ENCODE peak calls at places on chromosomes 4 and X, in five cellular contexts. B is smooth muscle cell of the brain vasculature; S is endothelial cell; U is activated CD4-positive, alpha-beta T cell treated with anti-CD3 and anti-CD28 coated beads for 48 hours; T is DMS53. W is an unnamed sample.

GRCh38 chrX:9912341-9912740 is 54.8 kb upstream of the CLDN34 start:
- DNase-seq in B (no peak), S (no peak), U (no peak), T (peak; percentile 73), W (no peak)

GRCh38 chr4:26431461-26432165 is 58.7 kb downstream of the CCKAR start:
- DNase-seq in B (no peak), S (no peak), U (no peak), T (no peak), W (no peak)

GRCh38 chr4:164383187-164384181 is 370.4 kb upstream of the SMIM31 start:
- DNase-seq in B (no peak), S (peak; percentile 47), U (peak; percentile 21), T (peak; percentile 79), W (peak; percentile 5)

GRCh38 chrX:153969904-153970397 is 1.7 kb downstream of the HCFC1 start:
- DNase-seq in B (no peak), S (no peak), U (no peak), T (peak; percentile 57), W (no peak)

GRCh38 chr4:69038582-69038981 is 57.7 kb upstream of the UGT2B7 start:
- DNase-seq in B (no peak), S (no peak), U (no peak), T (peak; percentile 53), W (no peak)

GRCh38 chr4:40325406-40326019 is 9.6 kb upstream of the CHRNA9 start:
- DNase-seq in B (peak; percentile 36), S (peak; percentile 33), U (peak; percentile 70), T (peak; percentile 95), W (peak; percentile 67)

GRCh38 chr4:130074096-130074495 is 978.1 kb downstream of the C4orf33 start:
- DNase-seq in B (no peak), S (no peak), U (no peak), T (peak; percentile 61), W (no peak)

GRCh38 chr4:100682477-100683218 is 164.8 kb upstream of the EMCN start:
- DNase-seq in B (no peak), S (no peak), U (no peak), T (no peak), W (no peak)

GRCh38 chrX:131393426-131393825 is 104.3 kb upstream of the IGSF1 start:
- DNase-seq in B (no peak), S (no peak), U (no peak), T (peak; percentile 84), W (no peak)

GRCh38 chr4:128311659-128312392 is 24.2 kb upstream of the PGRMC2 start:
- DNase-seq in B (no peak), S (no peak), U (no peak), T (peak; percentile 15), W (no peak)

GRCh38 chrX:111170017-111170416 is 74.0 kb downstream of the PAK3 start:
- DNase-seq in B (no peak), S (no peak), U (no peak), T (peak; percentile 38), W (no peak)

GRCh38 chr4:81493895-81494490 is 22.3 kb upstream of the RASGEF1B start:
- DNase-seq in B (no peak), S (no peak), U (no peak), T (peak; percentile 55), W (no peak)

GRCh38 chr4:108636246-108636645 is 14.2 kb upstream of the OSTC start:
- DNase-seq in B (no peak), S (no peak), U (no peak), T (no peak), W (no peak)

GRCh38 chr4:15130441-15130840 is 128.2 kb downstream of the CPEB2 start:
- DNase-seq in B (no peak), S (no peak), U (no peak), T (no peak), W (no peak)

GRCh38 chr4:124468360-124468759 is 244.2 kb downstream of the ANKRD50 start:
- DNase-seq in B (no peak), S (no peak), U (no peak), T (no peak), W (no peak)

GRCh38 chr4:11397146-11397545 is 31.5 kb downstream of the HS3ST1 start:
- DNase-seq in B (no peak), S (no peak), U (no peak), T (no peak), W (no peak)

GRCh38 chrX:1792636-1793035 is 177.8 kb downstream of the ASMT start:
- DNase-seq in B (no peak), S (no peak), U (no peak), T (no peak), W (no peak)

W was measured in erythroblast.